ENCODE peak calls at places on chromosomes 13 and 19, in nine cellular contexts. One of them, this sample, is unnamed.

GRCh38 chr13:28574617-28575142 is 79.8 kb upstream of the FLT1 start:
- DNase-seq in GM23248: peak; percentile 96
- DNase-seq in A549: peak; percentile 86
- DNase-seq in pancreas: no peak
- DNase-seq in heart left ventricle: no peak
- DNase-seq in CD8-positive, alpha-beta T cell: no peak
- DNase-seq in breast epithelium: no peak
- DNase-seq in thoracic aorta: no peak
- DNase-seq in prostate gland: no peak
- DNase-seq in this sample: no peak

GRCh38 chr13:30340367-30341184 is 33.2 kb upstream of the KATNAL1 start:
- DNase-seq in GM23248: peak; percentile 97
- DNase-seq in A549: no peak
- DNase-seq in pancreas: no peak
- DNase-seq in heart left ventricle: peak; percentile 48
- DNase-seq in CD8-positive, alpha-beta T cell: no peak
- DNase-seq in breast epithelium: no peak
- DNase-seq in thoracic aorta: peak; percentile 38
- DNase-seq in prostate gland: no peak
- DNase-seq in this sample: no peak

GRCh38 chr19:8237026-8237425 is 27.9 kb downstream of the CERS4 start:
- DNase-seq in GM23248: no peak
- DNase-seq in A549: no peak
- DNase-seq in pancreas: no peak
- DNase-seq in heart left ventricle: no peak
- DNase-seq in CD8-positive, alpha-beta T cell: no peak
- DNase-seq in breast epithelium: no peak
- DNase-seq in thoracic aorta: no peak
- DNase-seq in prostate gland: no peak
- DNase-seq in this sample: no peak

GRCh38 chr19:49766938-49767315 is at the start of gene AP2A1:
- DNase-seq in GM23248: no peak
- DNase-seq in A549: no peak
- DNase-seq in pancreas: no peak
- DNase-seq in heart left ventricle: no peak
- DNase-seq in CD8-positive, alpha-beta T cell: no peak
- DNase-seq in breast epithelium: no peak
- DNase-seq in thoracic aorta: no peak
- DNase-seq in prostate gland: no peak
- DNase-seq in this sample: no peak

GRCh38 chr19:56085571-56086275 is 35.4 kb downstream of the ZNF787 start:
- DNase-seq in GM23248: peak; percentile 40
- DNase-seq in A549: no peak
- DNase-seq in pancreas: no peak
- DNase-seq in heart left ventricle: no peak
- DNase-seq in CD8-positive, alpha-beta T cell: no peak
- DNase-seq in breast epithelium: no peak
- DNase-seq in thoracic aorta: no peak
- DNase-seq in prostate gland: no peak
- DNase-seq in this sample: no peak

GRCh38 chr19:1399079-1399478 is 2.3 kb downstream of the GAMT start:
- DNase-seq in GM23248: no peak
- DNase-seq in A549: no peak
- DNase-seq in pancreas: no peak
- DNase-seq in heart left ventricle: no peak
- DNase-seq in CD8-positive, alpha-beta T cell: no peak
- DNase-seq in breast epithelium: no peak
- DNase-seq in thoracic aorta: no peak
- DNase-seq in prostate gland: no peak
- DNase-seq in this sample: no peak

GRCh38 chr19:16218851-16219250 is 21.1 kb downstream of the AP1M1 start:
- DNase-seq in GM23248: no peak
- DNase-seq in A549: no peak
- DNase-seq in pancreas: no peak
- DNase-seq in heart left ventricle: no peak
- DNase-seq in CD8-positive, alpha-beta T cell: no peak
- DNase-seq in breast epithelium: no peak
- DNase-seq in thoracic aorta: no peak
- DNase-seq in prostate gland: no peak
- DNase-seq in this sample: no peak

GRCh38 chr13:110816500-110816899 is 98.4 kb downstream of the ANKRD10 start:
- DNase-seq in GM23248: no peak
- DNase-seq in A549: no peak
- DNase-seq in pancreas: no peak
- DNase-seq in heart left ventricle: no peak
- DNase-seq in CD8-positive, alpha-beta T cell: no peak
- DNase-seq in breast epithelium: no peak
- DNase-seq in thoracic aorta: no peak
- DNase-seq in prostate gland: no peak
- DNase-seq in this sample: no peak

GRCh38 chr19:46785054-46785979 is 3.1 kb downstream of the SLC1A5 start:
- DNase-seq in GM23248: peak; percentile 53
- DNase-seq in A549: no peak
- DNase-seq in pancreas: no peak
- DNase-seq in heart left ventricle: no peak
- DNase-seq in CD8-positive, alpha-beta T cell: no peak
- DNase-seq in breast epithelium: no peak
- DNase-seq in thoracic aorta: no peak
- DNase-seq in prostate gland: no peak
- DNase-seq in this sample: no peak

GRCh38 chr19:46296722-46297431 is at the start of gene HIF3A:
- DNase-seq in GM23248: peak; percentile 23
- DNase-seq in A549: no peak
- DNase-seq in pancreas: peak; percentile 75
- DNase-seq in heart left ventricle: peak; percentile 48
- DNase-seq in CD8-positive, alpha-beta T cell: no peak
- DNase-seq in breast epithelium: no peak
- DNase-seq in thoracic aorta: no peak
- DNase-seq in prostate gland: peak; percentile 54
- DNase-seq in this sample: no peak

GRCh38 chr19:29431332-29431731 is 94.5 kb upstream of the VSTM2B start:
- DNase-seq in GM23248: no peak
- DNase-seq in A549: no peak
- DNase-seq in pancreas: no peak
- DNase-seq in heart left ventricle: no peak
- DNase-seq in CD8-positive, alpha-beta T cell: no peak
- DNase-seq in breast epithelium: no peak
- DNase-seq in thoracic aorta: no peak
- DNase-seq in prostate gland: no peak
- DNase-seq in this sample: no peak

GRCh38 chr13:96993660-96994029 is 631 bp downstream of the OXGR1 start:
- DNase-seq in GM23248: peak; percentile 5
- DNase-seq in A549: no peak
- DNase-seq in pancreas: no peak
- DNase-seq in heart left ventricle: no peak
- DNase-seq in CD8-positive, alpha-beta T cell: no peak
- DNase-seq in breast epithelium: no peak
- DNase-seq in thoracic aorta: no peak
- DNase-seq in prostate gland: no peak
- DNase-seq in this sample: no peak
- H3K9me3 ChIP-seq in GM23248: no peaks in the 10 kb centered on the region
- H3K9me3 ChIP-seq in A549: no peaks in the 10 kb centered on the region
- H3K9me3 ChIP-seq in pancreas: no peaks in the 10 kb centered on the region
- H3K9me3 ChIP-seq in heart left ventricle: no peaks in the 10 kb centered on the region
- H3K9me3 ChIP-seq in CD8-positive, alpha-beta T cell: no peaks in the 10 kb centered on the region
- H3K9me3 ChIP-seq in breast epithelium: no peaks in the 10 kb centered on the region
- H3K9me3 ChIP-seq in thoracic aorta: no peaks in the 10 kb centered on the region
- H3K9me3 ChIP-seq in prostate gland: no peaks in the 10 kb centered on the region
- H3K9me3 ChIP-seq in this sample: no peaks in the 10 kb centered on the region

GRCh38 chr19:57757941-57758340 is 11.3 kb downstream of the ZNF776 start:
- DNase-seq in GM23248: no peak
- DNase-seq in A549: no peak
- DNase-seq in pancreas: no peak
- DNase-seq in heart left ventricle: no peak
- DNase-seq in CD8-positive, alpha-beta T cell: no peak
- DNase-seq in breast epithelium: no peak
- DNase-seq in thoracic aorta: no peak
- DNase-seq in prostate gland: no peak
- DNase-seq in this sample: no peak

GRCh38 chr19:57755031-57755430 is 8.4 kb downstream of the ZNF776 start:
- DNase-seq in GM23248: no peak
- DNase-seq in A549: no peak
- DNase-seq in pancreas: no peak
- DNase-seq in heart left ventricle: no peak
- DNase-seq in CD8-positive, alpha-beta T cell: no peak
- DNase-seq in breast epithelium: no peak
- DNase-seq in thoracic aorta: no peak
- DNase-seq in prostate gland: no peak
- DNase-seq in this sample: no peak

GRCh38 chr19:57754091-57754673 is 7.6 kb downstream of the ZNF776 start:
- DNase-seq in GM23248: no peak
- DNase-seq in A549: no peak
- DNase-seq in pancreas: no peak
- DNase-seq in heart left ventricle: no peak
- DNase-seq in CD8-positive, alpha-beta T cell: no peak
- DNase-seq in breast epithelium: no peak
- DNase-seq in thoracic aorta: no peak
- DNase-seq in prostate gland: no peak
- DNase-seq in this sample: no peak

DNA sequence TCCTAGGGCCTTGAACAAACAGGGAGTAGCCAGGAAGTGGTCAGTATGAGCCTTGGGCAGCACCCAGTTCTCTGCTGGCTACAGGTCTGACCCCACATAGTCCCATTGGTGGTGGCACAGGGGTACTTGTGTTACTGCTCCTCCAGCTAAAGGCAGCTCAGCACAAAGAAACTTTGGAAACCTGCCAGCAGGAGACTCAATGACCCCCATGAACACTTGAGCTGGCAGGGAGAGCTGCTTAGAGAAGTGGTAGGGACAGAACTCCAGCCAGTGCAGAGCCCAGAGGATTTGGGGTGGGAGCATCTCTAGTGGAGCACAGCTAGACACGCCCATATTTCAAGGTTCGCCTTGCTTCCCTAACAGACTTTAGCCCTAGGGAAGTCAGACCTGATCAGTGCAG is 10.4 kb upstream of the ZNF586 start:
- DNase-seq in GM23248: no peak
- DNase-seq in A549: no peak
- DNase-seq in pancreas: no peak
- DNase-seq in heart left ventricle: no peak
- DNase-seq in CD8-positive, alpha-beta T cell: no peak
- DNase-seq in breast epithelium: no peak
- DNase-seq in thoracic aorta: no peak
- DNase-seq in prostate gland: no peak
- DNase-seq in this sample: no peak
- H3K9me3 ChIP-seq in GM23248: no peaks in the 10 kb centered on the region
- H3K9me3 ChIP-seq in A549: peaks cover 94% of the 10 kb centered on the region
- H3K9me3 ChIP-seq in pancreas: peaks cover 1% of the 10 kb centered on the region
- H3K9me3 ChIP-seq in heart left ventricle: no peaks in the 10 kb centered on the region
- H3K9me3 ChIP-seq in CD8-positive, alpha-beta T cell: peaks cover 43% of the 10 kb centered on the region
- H3K9me3 ChIP-seq in breast epithelium: peaks cover 81% of the 10 kb centered on the region
- H3K9me3 ChIP-seq in thoracic aorta: peaks cover 61% of the 10 kb centered on the region
- H3K9me3 ChIP-seq in prostate gland: no peaks in the 10 kb centered on the region
- H3K9me3 ChIP-seq in this sample: peaks cover 23% of the 10 kb centered on the region

DNA sequence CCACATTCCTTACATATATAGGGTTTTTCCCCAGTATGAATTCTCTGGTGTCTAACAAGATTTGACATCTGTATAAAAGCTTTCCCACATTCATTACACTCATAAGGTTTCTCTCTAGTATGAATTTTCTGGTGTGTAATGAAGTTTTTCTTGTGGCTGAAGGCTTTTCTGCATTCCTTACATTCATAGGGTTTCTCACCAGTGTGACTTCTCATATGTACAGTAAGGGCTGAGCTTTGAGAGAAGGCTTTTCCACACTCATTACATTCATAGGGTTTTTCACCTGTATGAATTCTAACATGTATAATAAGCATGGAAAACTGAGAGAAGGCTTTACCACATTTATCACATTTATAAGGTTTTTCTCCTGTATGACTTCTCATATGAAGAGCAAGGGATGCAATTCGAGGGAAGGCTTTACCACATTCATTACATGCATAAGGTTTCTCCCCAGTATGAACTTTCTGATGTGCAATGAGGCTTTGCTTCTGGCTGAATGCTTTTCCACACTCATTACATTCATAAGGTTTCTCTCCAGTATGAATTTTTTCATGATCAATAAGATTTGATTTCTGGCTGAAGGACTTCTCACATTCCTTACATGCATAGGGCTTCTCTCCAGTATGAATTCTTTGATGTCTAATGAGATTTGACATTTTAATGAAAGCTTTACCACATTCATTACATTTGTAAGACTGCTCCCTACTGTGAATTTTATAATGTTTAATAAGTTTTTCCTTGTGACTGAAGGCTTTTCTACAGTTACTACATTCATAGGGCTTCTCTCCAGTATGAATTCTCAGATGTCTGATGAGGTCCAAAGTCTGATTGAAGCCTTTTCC is 42.6 kb downstream of the ZNF527 start:
- DNase-seq in GM23248: no peak
- DNase-seq in A549: peak; percentile 36
- DNase-seq in pancreas: no peak
- DNase-seq in heart left ventricle: no peak
- DNase-seq in CD8-positive, alpha-beta T cell: no peak
- DNase-seq in breast epithelium: no peak
- DNase-seq in thoracic aorta: no peak
- DNase-seq in prostate gland: no peak
- DNase-seq in this sample: no peak
- H3K9me3 ChIP-seq in GM23248: peaks cover 34% of the 10 kb centered on the region
- H3K9me3 ChIP-seq in A549: peaks cover 99% of the 10 kb centered on the region
- H3K9me3 ChIP-seq in pancreas: peaks cover 9% of the 10 kb centered on the region
- H3K9me3 ChIP-seq in heart left ventricle: peaks cover 32% of the 10 kb centered on the region
- H3K9me3 ChIP-seq in CD8-positive, alpha-beta T cell: peaks cover 65% of the 10 kb centered on the region
- H3K9me3 ChIP-seq in breast epithelium: peaks cover 99% of the 10 kb centered on the region
- H3K9me3 ChIP-seq in thoracic aorta: peaks cover 99% of the 10 kb centered on the region
- H3K9me3 ChIP-seq in prostate gland: no peaks in the 10 kb centered on the region
- H3K9me3 ChIP-seq in this sample: peaks cover 33% of the 10 kb centered on the region

DNA sequence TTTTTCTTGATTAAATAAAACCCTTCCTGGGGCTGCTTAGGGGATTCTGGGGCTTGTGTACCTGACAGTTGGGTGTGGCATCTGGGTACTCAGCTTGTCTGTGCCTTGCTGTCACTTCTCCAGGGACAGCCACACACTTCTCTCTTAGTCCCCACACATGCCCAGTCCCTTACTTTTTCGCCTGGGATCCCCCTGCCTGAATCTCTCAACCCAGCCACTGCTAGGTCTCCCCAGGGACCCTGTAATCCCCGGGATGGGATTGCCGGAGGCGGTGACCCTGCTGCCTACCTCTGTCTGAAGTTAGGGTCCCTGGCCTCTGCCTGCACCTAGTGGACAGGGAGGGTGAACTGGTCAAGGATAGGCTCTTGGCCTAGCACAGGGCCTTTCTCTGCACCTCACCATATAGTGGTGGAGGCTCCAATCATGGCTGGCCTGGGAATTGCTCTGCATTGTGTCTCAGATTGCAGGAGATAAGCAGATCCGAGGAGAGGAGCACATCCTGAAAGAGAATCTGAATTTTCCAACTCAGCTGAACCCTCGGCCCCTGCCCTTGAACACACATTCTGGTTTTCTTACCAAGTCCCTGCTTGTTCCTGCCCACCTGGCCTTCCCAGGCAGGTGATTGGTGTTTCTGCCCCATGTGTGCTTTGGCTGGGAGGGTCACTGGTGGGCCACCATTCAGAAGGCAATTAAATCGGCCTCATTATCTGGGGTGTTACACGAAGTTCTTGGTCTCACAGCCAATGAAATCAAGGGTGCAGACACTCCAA is 8.7 kb upstream of the ZNF492 start:
- DNase-seq in GM23248: no peak
- DNase-seq in A549: no peak
- DNase-seq in pancreas: no peak
- DNase-seq in heart left ventricle: no peak
- DNase-seq in CD8-positive, alpha-beta T cell: no peak
- DNase-seq in breast epithelium: no peak
- DNase-seq in thoracic aorta: no peak
- DNase-seq in prostate gland: no peak
- DNase-seq in this sample: no peak
- H3K9me3 ChIP-seq in GM23248: no peaks in the 10 kb centered on the region
- H3K9me3 ChIP-seq in A549: peaks cover 36% of the 10 kb centered on the region
- H3K9me3 ChIP-seq in pancreas: no peaks in the 10 kb centered on the region
- H3K9me3 ChIP-seq in heart left ventricle: no peaks in the 10 kb centered on the region
- H3K9me3 ChIP-seq in CD8-positive, alpha-beta T cell: no peaks in the 10 kb centered on the region
- H3K9me3 ChIP-seq in breast epithelium: no peaks in the 10 kb centered on the region
- H3K9me3 ChIP-seq in thoracic aorta: no peaks in the 10 kb centered on the region
- H3K9me3 ChIP-seq in prostate gland: no peaks in the 10 kb centered on the region
- H3K9me3 ChIP-seq in this sample: no peaks in the 10 kb centered on the region

GRCh38 chr13:58949646-58950045 is 1214.1 kb downstream of the DIAPH3 start:
- DNase-seq in GM23248: no peak
- DNase-seq in A549: no peak
- DNase-seq in pancreas: no peak
- DNase-seq in heart left ventricle: no peak
- DNase-seq in CD8-positive, alpha-beta T cell: no peak
- DNase-seq in breast epithelium: no peak
- DNase-seq in thoracic aorta: no peak
- DNase-seq in prostate gland: no peak
- DNase-seq in this sample: no peak
- H3K9me3 ChIP-seq in GM23248: no peaks in the 10 kb centered on the region
- H3K9me3 ChIP-seq in A549: no peaks in the 10 kb centered on the region
- H3K9me3 ChIP-seq in pancreas: no peaks in the 10 kb centered on the region
- H3K9me3 ChIP-seq in heart left ventricle: peaks cover 6% of the 10 kb centered on the region
- H3K9me3 ChIP-seq in CD8-positive, alpha-beta T cell: no peaks in the 10 kb centered on the region
- H3K9me3 ChIP-seq in breast epithelium: peaks cover 11% of the 10 kb centered on the region
- H3K9me3 ChIP-seq in thoracic aorta: no peaks in the 10 kb centered on the region
- H3K9me3 ChIP-seq in prostate gland: no peaks in the 10 kb centered on the region
- H3K9me3 ChIP-seq in this sample: no peaks in the 10 kb centered on the region